ENCODE peak calls at places on chromosomes 2 and 18, in nine cellular contexts. D, F, A, L, I, U, E, N and W are unnamed samples.

GRCh38 chr18:6566338-6566911 is 151.7 kb upstream of the L3MBTL4 start:
- DNase-seq in F (no peak), U (no peak), D (peak), E (no peak), L (no peak), A (no peak), N (no peak), I (no peak), W (no peak)

GRCh38 chr2:108978709-108979111 is 10.3 kb downstream of the EDAR start:
- DNase-seq in A (no peak), L (no peak), D (no peak), U (no peak), F (no peak), N (no peak), I (no peak), E (no peak), W (peak)

GRCh38 chr2:85104228-85104627 is 29.0 kb upstream of the TCF7L1 start:
- DNase-seq in D (no peak), I (no peak), U (no peak), E (no peak), F (no peak), A (no peak), N (no peak), L (no peak), W (no peak)

GRCh38 chr2:12921321-12921720 is 204.6 kb downstream of the TRIB2 start:
- DNase-seq in A (no peak), L (no peak), F (no peak), E (no peak), I (no peak), D (no peak), U (no peak), N (no peak), W (no peak)

GRCh38 chr2:235611337-235611736 is 117.5 kb downstream of the AGAP1 start:
- DNase-seq in E (no peak), L (no peak), U (no peak), A (no peak), D (no peak), N (no peak), F (no peak), I (no peak), W (no peak)

GRCh38 chr2:109349555-109350430 is 220.8 kb downstream of the SH3RF3 start:
- DNase-seq in N (peak), A (no peak), L (no peak), U (no peak), D (no peak), F (peak), I (no peak), E (peak), W (peak)

GRCh38 chr2:232028071-232028470 is 66.6 kb downstream of the DIS3L2 start:
- DNase-seq in F (no peak), A (no peak), D (no peak), E (no peak), I (peak), U (no peak), L (no peak), N (no peak), W (no peak)

GRCh38 chr2:13650586-13651180 is 933.9 kb downstream of the TRIB2 start:
- DNase-seq in L (peak), F (no peak), I (no peak), N (no peak), U (peak), D (no peak), A (no peak), E (no peak), W (no peak)

GRCh38 chr18:62329676-62330454 is 4.8 kb downstream of the TNFRSF11A start:
- DNase-seq in L (peak), E (no peak), A (peak), N (peak), U (peak), F (no peak), D (no peak), I (peak), W (no peak)

GRCh38 chr2:222902660-222903059 is 41.8 kb downstream of the ACSL3 start:
- DNase-seq in F (no peak), U (no peak), D (no peak), L (no peak), I (no peak), E (no peak), N (no peak), A (no peak), W (no peak)

GRCh38 chr2:196205891-196206408 is 34.6 kb upstream of the STK17B start:
- DNase-seq in A (no peak), F (no peak), L (no peak), E (no peak), N (no peak), D (no peak), I (no peak), U (no peak), W (no peak)

GRCh38 chr18:9849407-9849961 is 36.3 kb upstream of the TXNDC2 start:
- DNase-seq in L (no peak), D (no peak), F (no peak), N (no peak), I (no peak), U (no peak), E (no peak), A (no peak), W (no peak)

GRCh38 chr18:59700535-59700967 is 3.3 kb upstream of the CCBE1 start:
- DNase-seq in F (no peak), U (no peak), D (no peak), E (no peak), N (no peak), A (no peak), I (no peak), L (peak), W (no peak)

GRCh38 chr2:40497251-40497859 is 45.5 kb upstream of the SLC8A1 start:
- DNase-seq in D (no peak), F (no peak), L (no peak), A (no peak), E (no peak), U (no peak), N (no peak), I (peak), W (no peak)

GRCh38 chr2:146898083-146898482 is 946.7 kb upstream of the ACVR2A start:
- DNase-seq in D (no peak), U (no peak), N (no peak), L (no peak), E (no peak), I (no peak), A (no peak), F (no peak), W (no peak)

GRCh38 chr2:203949228-203949627 is 12.7 kb downstream of the ICOS start:
- DNase-seq in L (no peak), E (no peak), D (peak), A (no peak), I (peak), U (no peak), F (no peak), N (no peak), W (no peak)

GRCh38 chr18:80259610-80260009 is 12.3 kb upstream of the PARD6G start:
- DNase-seq in D (no peak), A (no peak), F (no peak), E (no peak), I (no peak), N (no peak), U (no peak), L (no peak), W (no peak)

GRCh38 chr2:157894694-157895450 is 18.7 kb upstream of the ACVR1 start:
- DNase-seq in N (no peak), U (no peak), F (no peak), E (no peak), D (peak), A (no peak), I (peak), L (peak), W (no peak)

GRCh38 chr2:221779614-221780067 is 207.5 kb upstream of the EPHA4 start:
- DNase-seq in E (no peak), L (peak), F (no peak), D (no peak), U (no peak), I (peak), N (no peak), A (no peak), W (peak)

GRCh38 chr2:20675701-20676352 is 8.9 kb downstream of the GDF7 start:
- DNase-seq in A (peak), L (peak), I (no peak), N (no peak), E (no peak), U (peak), D (no peak), F (no peak), W (no peak)

GRCh38 chr2:222305510-222306392 is 7.0 kb upstream of the PAX3 start:
- DNase-seq in I (no peak), L (no peak), F (no peak), E (no peak), U (no peak), N (peak), D (no peak), A (peak), W (no peak)

GRCh38 chr2:65033178-65033577 is 23.0 kb upstream of the CEP68 start:
- DNase-seq in I (no peak), A (no peak), D (no peak), N (no peak), F (no peak), E (no peak), L (no peak), U (peak), W (peak)

GRCh38 chr2:105634198-105634597 is 110.5 kb upstream of the NCK2 start:
- DNase-seq in N (no peak), E (no peak), F (no peak), U (no peak), D (no peak), L (no peak), I (no peak), A (no peak), W (no peak)

GRCh38 chr2:34241905-34242740 is 643.0 kb upstream of the FAM98A start:
- DNase-seq in E (no peak), N (no peak), L (peak), I (no peak), A (peak), U (peak), D (no peak), F (peak), W (no peak)

GRCh38 chr2:56169521-56169920 is 14.3 kb upstream of the CCDC85A start:
- DNase-seq in F (no peak), A (no peak), U (no peak), N (no peak), E (no peak), L (no peak), I (no peak), D (no peak), W (no peak)

GRCh38 chr2:164981217-164981990 is 26.1 kb upstream of the SLC38A11 start:
- DNase-seq in U (no peak), F (no peak), N (no peak), E (no peak), D (peak), A (no peak), I (peak), L (no peak), W (no peak)

GRCh38 chr2:20609349-20609994 is 41.4 kb downstream of the HS1BP3 start:
- DNase-seq in I (peak), U (no peak), A (peak), L (peak), N (no peak), F (no peak), E (peak), D (no peak), W (no peak)

GRCh38 chr2:111930875-111931274 is 32.5 kb downstream of the MERTK start:
- DNase-seq in F (no peak), N (no peak), L (no peak), U (peak), A (no peak), E (no peak), D (peak), I (peak), W (no peak)

GRCh38 chr2:239544141-239544800 is 143.5 kb upstream of the HDAC4 start:
- DNase-seq in N (no peak), D (no peak), A (no peak), E (no peak), U (no peak), L (peak), I (no peak), F (no peak), W (no peak)
- H3K27ac ChIP-seq in N (no peak), D (no peak), A (no peak), E (no peak), U (no peak), L (peak), I (no peak), F (no peak), W (no peak)

GRCh38 chr2:208379192-208379591 is 27.4 kb upstream of the PTH2R start:
- DNase-seq in F (no peak), E (no peak), A (no peak), I (no peak), D (no peak), L (no peak), U (no peak), N (no peak), W (no peak)
- H3K4me3 ChIP-seq in F (no peak), E (no peak), A (no peak), I (no peak), D (no peak), L (no peak), U (no peak), N (no peak), W (no peak)

GRCh38 chr2:97741251-97741650 is 27.9 kb downstream of the ZAP70 start:
- DNase-seq in E (no peak), N (no peak), F (no peak), U (no peak), L (no peak), A (no peak), I (no peak), D (no peak), W (no peak)
- H3K27ac ChIP-seq in E (no peak), N (peak), F (no peak), U (no peak), L (no peak), A (no peak), I (no peak), D (no peak), W (no peak)

DNA sequence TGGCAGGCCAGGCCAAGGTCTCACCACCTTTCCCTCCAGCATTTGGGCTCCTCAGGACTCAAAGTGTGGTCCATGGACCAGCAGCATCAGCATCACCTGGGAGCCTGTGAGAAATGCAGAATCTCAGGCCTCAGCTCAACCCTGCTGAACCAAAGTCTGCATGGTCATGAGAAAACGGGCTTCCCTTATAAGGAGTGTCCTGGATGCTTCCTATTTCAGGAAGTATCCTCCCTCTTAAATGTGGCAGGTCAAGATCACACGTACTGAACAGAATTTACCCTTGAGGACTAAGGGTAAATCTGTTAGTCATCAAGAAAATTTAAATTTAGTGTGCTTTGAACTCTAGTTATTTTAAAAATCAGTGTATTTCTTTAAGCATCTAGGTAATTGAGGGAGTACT is 11.8 kb downstream of the CD8A start:
- DNase-seq in E (no peak), L (no peak), D (no peak), I (no peak), U (no peak), N (no peak), A (no peak), F (no peak), W (no peak)
- H3K4me3 ChIP-seq in E (no peak), L (no peak), D (no peak), I (no peak), U (no peak), N (no peak), A (no peak), F (no peak), W (no peak)

GRCh38 chr18:48959921-48960920 is 9.5 kb upstream of the SMAD7 start:
- DNase-seq in I (peak), U (no peak), L (peak), F (no peak), N (no peak), A (no peak), D (no peak), E (peak), W (peak)

GRCh38 chr18:48962252-48962856 is 11.6 kb upstream of the SMAD7 start:
- DNase-seq in U (no peak), I (no peak), N (no peak), D (no peak), A (no peak), E (peak), L (no peak), F (no peak), W (no peak)

GRCh38 chr18:48961547-48961946 is 10.8 kb upstream of the SMAD7 start:
- DNase-seq in L (peak), I (peak), E (peak), F (no peak), U (no peak), A (no peak), N (no peak), D (no peak), W (peak)

GRCh38 chr18:48963555-48964480 is 13.1 kb upstream of the SMAD7 start:
- DNase-seq in L (no peak), I (no peak), F (no peak), E (peak), A (no peak), D (no peak), N (no peak), U (no peak), W (no peak)

GRCh38 chr18:48962857-48963554 is 12.2 kb upstream of the SMAD7 start:
- DNase-seq in L (no peak), A (no peak), N (no peak), E (peak), D (no peak), F (no peak), I (peak), U (no peak), W (no peak)
- H3K27ac ChIP-seq in L (no peak), A (no peak), N (peak), E (no peak), D (no peak), F (no peak), I (peak), U (no peak), W (no peak)

DNA sequence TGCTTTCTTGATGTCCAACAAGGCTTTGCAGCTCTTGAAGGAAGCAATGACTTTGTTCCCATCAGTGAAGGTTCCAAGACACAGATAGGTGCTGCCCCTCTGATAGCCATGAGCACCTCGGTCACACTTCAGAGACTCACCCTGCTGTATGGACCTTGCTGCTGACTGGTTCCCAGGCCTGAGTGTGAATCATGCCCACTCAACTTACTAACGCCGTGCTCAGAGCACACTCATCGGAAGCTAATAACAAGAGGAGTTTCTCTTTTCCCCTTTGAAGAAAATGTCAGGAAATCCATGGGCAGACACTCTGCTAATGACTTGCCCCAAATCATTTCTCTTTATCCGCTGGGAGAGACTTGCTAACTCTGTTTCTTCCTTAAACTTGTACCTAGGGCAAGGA is 83.8 kb upstream of the ARL4C start:
- DNase-seq in A (no peak), I (peak), F (no peak), N (no peak), E (no peak), D (no peak), U (no peak), L (no peak), W (no peak)
- H3K4me3 ChIP-seq in A (no peak), I (no peak), F (no peak), N (no peak), E (no peak), D (no peak), U (no peak), L (no peak), W (no peak)

DNA sequence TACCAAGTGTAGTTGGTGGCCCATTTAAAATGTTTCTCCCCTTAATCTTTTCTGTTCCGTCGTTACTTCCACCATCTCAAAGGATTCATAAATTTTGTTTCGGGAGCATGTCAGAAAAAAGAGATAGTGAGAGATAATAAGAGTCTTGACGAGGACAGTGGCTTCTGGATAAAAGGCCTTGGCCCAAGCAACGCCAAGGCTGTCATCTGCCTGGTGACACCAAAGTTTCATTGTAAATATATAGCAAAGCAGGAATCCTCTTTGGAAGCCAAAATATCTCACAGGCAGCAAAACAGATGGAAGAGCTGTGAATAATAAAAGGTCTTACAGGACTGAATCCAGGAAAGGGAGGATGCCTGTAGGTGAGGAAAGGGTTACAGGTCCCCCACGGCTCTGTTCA is 382.9 kb downstream of the OSR1 start:
- DNase-seq in A (no peak), D (no peak), N (no peak), I (no peak), L (no peak), F (no peak), E (no peak), U (no peak), W (no peak)
- H3K27ac ChIP-seq in A (no peak), D (no peak), N (no peak), I (peak), L (peak), F (no peak), E (no peak), U (no peak), W (peak)